ENCODE peak calls at places on chromosomes 3 and 15, in six cellular contexts. K is A549, T is heart right ventricle, X is kidney, G is tibial artery, O is right cardiac atrium. R is an unnamed sample.
A peak's percentile ranks its signal among the peaks of the same experiment; 100 is the strongest.

GRCh38 chr3:40768536-40768935 is 243.8 kb downstream of the ZNF621 start:
- DNase-seq in K (no peak), O (no peak), G (no peak), T (no peak), X (no peak), R (no peak)

GRCh38 chr15:91227062-91227461 is 127.0 kb downstream of the SV2B start:
- DNase-seq in X (no peak), T (no peak), G (no peak), K (no peak), O (no peak), R (no peak)

GRCh38 chr3:154690413-154690812 is 260.4 kb upstream of the GPR149 start:
- DNase-seq in X (no peak), O (no peak), K (no peak), T (no peak), G (no peak), R (no peak)

GRCh38 chr15:39100106-39100505 is 480.8 kb upstream of the THBS1 start:
- DNase-seq in X (no peak), O (no peak), G (no peak), K (no peak), T (no peak), R (no peak)

GRCh38 chr15:101525087-101525669 is 35.7 kb upstream of the PCSK6 start:
- DNase-seq in O (no peak), T (no peak), K (no peak), X (no peak), G (no peak), R (no peak)

GRCh38 chr3:128806588-128806987 is 72.8 kb upstream of the ACAD9 start:
- DNase-seq in T (no peak), X (no peak), G (no peak), K (no peak), O (no peak), R (no peak)

GRCh38 chr15:37101634-37102314 is 1.4 kb upstream of the MEIS2 start:
- DNase-seq in O (peak; percentile 84), T (peak; percentile 82), K (peak; percentile 66), X (peak; percentile 93), G (peak; percentile 87), R (no peak)

GRCh38 chr3:106018111-106018510 is 149.3 kb upstream of the CBLB start:
- DNase-seq in T (no peak), O (no peak), G (no peak), X (no peak), K (no peak), R (no peak)

GRCh38 chr3:142595581-142595950 is 627 bp upstream of the PLS1 start:
- DNase-seq in O (no peak), G (no peak), T (no peak), K (peak; percentile 40), X (no peak), R (no peak)

GRCh38 chr3:34203386-34203785 is 405.0 kb downstream of the PDCD6IP start:
- DNase-seq in G (no peak), T (no peak), O (no peak), X (no peak), K (no peak), R (no peak)

GRCh38 chr15:91890614-91891013 is 37.1 kb downstream of the SLCO3A1 start:
- DNase-seq in O (no peak), X (peak; percentile 61), K (peak; percentile 62), T (no peak), G (no peak), R (peak; percentile 90)

GRCh38 chr15:71375934-71376333 is 260.7 kb downstream of the THSD4 start:
- DNase-seq in O (no peak), G (no peak), T (no peak), X (no peak), K (no peak), R (no peak)

DNA sequence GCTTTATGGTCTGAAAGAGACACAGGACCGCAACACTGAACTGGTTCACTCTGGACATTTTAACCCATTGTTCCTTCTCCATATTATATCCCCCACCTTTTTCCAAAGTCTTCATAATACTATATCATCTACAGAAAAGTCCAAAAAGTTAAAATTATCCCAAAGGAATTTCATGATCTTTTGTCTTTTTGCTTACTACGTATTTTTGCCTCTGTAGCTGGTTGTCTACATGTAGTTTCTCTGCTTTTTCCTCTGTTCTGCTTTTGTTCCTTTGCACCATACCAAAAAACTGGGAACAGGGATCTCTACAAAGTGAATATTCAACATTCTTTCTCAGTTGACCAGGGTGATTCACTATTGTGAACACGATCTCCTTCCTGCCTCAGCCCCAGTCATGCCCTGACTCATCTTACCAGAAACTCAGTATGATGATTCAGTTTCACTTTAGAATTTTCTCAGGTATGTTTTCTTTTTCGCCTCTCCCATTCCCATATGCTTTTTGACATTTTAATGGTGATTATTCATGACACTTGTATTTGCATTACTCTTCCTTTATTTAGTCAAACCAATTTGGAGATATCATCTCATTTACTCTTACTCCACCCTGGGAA is 14.4 kb downstream of the EMC4 start:
- DNase-seq in X (no peak), K (peak; percentile 68), G (no peak), O (no peak), T (no peak), R (peak; percentile 89)
- H3K27ac ChIP-seq in X (no peak overlapping the region), K (peak overlapping the region; percentile 54), G (no peak overlapping the region), O (no peak overlapping the region), T (no peak overlapping the region), R (peak overlapping the region; percentile 98)

GRCh38 chr15:77967785-77968184 is 109.7 kb downstream of the TBC1D2B start:
- DNase-seq in X (no peak), G (no peak), O (no peak), K (no peak), T (no peak), R (no peak)
- H3K4me1 ChIP-seq in X (no peaks in the 10 kb centered on the region), G (no peaks in the 10 kb centered on the region), O (no peaks in the 10 kb centered on the region), K (no peaks in the 10 kb centered on the region), T (no peaks in the 10 kb centered on the region), R (no peaks in the 10 kb centered on the region)

DNA sequence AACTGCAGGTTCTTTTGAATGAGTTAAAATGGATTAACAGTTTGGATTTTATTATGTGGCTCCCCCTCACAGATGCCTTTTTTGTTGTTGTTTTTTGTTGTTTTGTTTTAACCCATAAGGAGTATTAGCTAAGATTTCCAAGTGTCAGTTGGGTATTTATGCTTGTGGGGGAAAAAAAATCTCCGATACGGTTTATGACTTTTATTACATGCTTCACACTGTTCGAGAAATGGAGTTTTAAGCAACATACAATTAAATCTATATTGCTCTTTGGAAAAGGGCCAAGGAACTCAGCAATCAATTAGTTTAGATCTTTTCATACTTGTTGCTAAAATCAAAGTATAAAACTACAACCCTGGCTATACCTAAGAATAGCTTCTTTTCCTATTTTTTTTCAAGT is 15.9 kb downstream of the NR2F2 start:
- DNase-seq in X (no peak), K (no peak), O (no peak), T (no peak), G (no peak), R (no peak)
- H3K4me3 ChIP-seq in X (peak overlapping the region; percentile 65), K (peak overlapping the region; percentile 46), O (peak overlapping the region; percentile 44), T (peak overlapping the region; percentile 72), G (peak overlapping the region; percentile 92), R (no peak overlapping the region)

GRCh38 chr3:123635717-123636116 is 50.9 kb upstream of the HACD2 start:
- DNase-seq in G (no peak), X (no peak), T (no peak), O (no peak), K (no peak), R (no peak)

GRCh38 chr3:123635220-123635619 is 50.4 kb upstream of the HACD2 start:
- DNase-seq in X (no peak), T (no peak), K (no peak), G (peak; percentile 67), O (no peak), R (no peak)

GRCh38 chr3:123637131-123637530 is 52.3 kb upstream of the HACD2 start:
- DNase-seq in G (peak; percentile 48), O (no peak), K (no peak), X (no peak), T (no peak), R (no peak)

GRCh38 chr3:123637841-123638240 is 53.0 kb upstream of the HACD2 start:
- DNase-seq in X (no peak), T (no peak), K (no peak), O (no peak), G (peak; percentile 52), R (no peak)

GRCh38 chr3:123636431-123636841 is 51.6 kb upstream of the HACD2 start:
- DNase-seq in G (peak; percentile 65), K (no peak), O (no peak), X (no peak), T (no peak), R (no peak)
- H3K27ac ChIP-seq in G (peak overlapping the region; percentile 69), K (no peak overlapping the region), O (no peak overlapping the region), X (no peak overlapping the region), T (no peak overlapping the region), R (no peak overlapping the region)

DNA sequence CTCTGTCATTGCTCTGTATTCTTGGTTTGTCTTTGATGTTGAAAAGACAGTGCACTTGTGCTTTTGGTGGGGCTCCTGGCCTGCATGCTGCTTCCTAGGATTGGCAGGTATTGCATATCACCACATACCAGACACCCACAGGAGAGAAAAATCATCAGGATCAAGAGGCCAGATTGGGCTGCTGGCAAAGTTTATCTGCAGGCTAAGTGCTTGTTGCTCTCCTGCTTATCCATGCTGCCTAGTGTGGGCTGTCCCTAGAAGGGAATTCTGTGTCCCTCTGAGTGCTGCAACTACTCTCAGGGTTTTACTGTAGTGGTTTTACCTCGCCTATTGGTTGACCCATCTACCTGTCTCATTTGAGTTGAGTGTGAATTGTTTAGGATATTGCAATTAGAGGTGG is 833 bp upstream of the SLC22A13 start:
- DNase-seq in X (no peak), G (no peak), K (no peak), O (no peak), T (no peak), R (no peak)
- H3K4me1 ChIP-seq in X (peaks cover 28% of the 10 kb centered on the region), G (no peaks in the 10 kb centered on the region), K (no peaks in the 10 kb centered on the region), O (no peaks in the 10 kb centered on the region), T (no peaks in the 10 kb centered on the region), R (no peaks in the 10 kb centered on the region)

DNA sequence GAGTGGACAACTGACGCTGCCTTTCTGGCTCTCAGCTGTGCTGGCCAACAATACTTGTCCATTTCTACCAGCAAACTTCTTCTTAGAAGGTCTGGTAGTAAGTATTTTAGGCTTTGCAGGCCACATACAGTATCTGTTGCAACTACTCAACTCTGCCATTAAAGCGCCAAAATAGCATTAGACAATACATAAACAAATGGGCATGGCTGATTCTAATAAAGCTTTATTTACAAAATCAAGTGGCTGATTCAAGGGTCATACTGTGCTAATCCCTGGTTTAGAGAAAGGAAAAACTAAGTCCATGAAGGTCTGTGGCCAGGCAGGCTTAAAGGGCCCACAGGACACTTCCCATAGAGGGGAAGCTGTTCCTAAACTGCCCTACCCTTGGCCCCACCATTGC is 26.3 kb upstream of the TPM1 start:
- DNase-seq in G (no peak), O (no peak), X (no peak), K (no peak), T (no peak), R (no peak)
- H3K4me3 ChIP-seq in G (no peak overlapping the region), O (no peak overlapping the region), X (no peak overlapping the region), K (no peak overlapping the region), T (no peak overlapping the region), R (no peak overlapping the region)

GRCh38 chr15:22918056-22918455 is 62.1 kb downstream of the CYFIP1 start:
- DNase-seq in O (no peak), G (no peak), T (no peak), X (no peak), K (no peak), R (no peak)
- H3K27ac ChIP-seq in O (no peak overlapping the region), G (no peak overlapping the region), T (no peak overlapping the region), X (no peak overlapping the region), K (no peak overlapping the region), R (peak overlapping the region; percentile 48)

R was measured in RWPE2.